ENCODE peak calls at places on chromosomes 11 and 22, in seven cellular contexts. One of them, this sample, is unnamed. For H3K36me3, the result is how much of the 10 kb centered on the place peaks cover.

GRCh38 chr11:2774173-2775082 is 74.6 kb upstream of the KCNQ1OT1 start:
- DNase-seq in spleen: peak
- DNase-seq in endothelial cell of umbilical vein: no peak
- DNase-seq in breast epithelium: peak
- DNase-seq in sigmoid colon: no peak
- DNase-seq in HCT116: no peak
- DNase-seq in esophagus muscularis mucosa: peak
- DNase-seq in this sample: peak

GRCh38 chr11:126317681-126318641 is 14.1 kb downstream of the DCPS start:
- DNase-seq in spleen: peak
- DNase-seq in endothelial cell of umbilical vein: no peak
- DNase-seq in breast epithelium: peak
- DNase-seq in sigmoid colon: peak
- DNase-seq in HCT116: no peak
- DNase-seq in esophagus muscularis mucosa: peak
- DNase-seq in this sample: peak

GRCh38 chr11:102111787-102112653 is 1.8 kb downstream of the YAP1 start:
- DNase-seq in spleen: no peak
- DNase-seq in endothelial cell of umbilical vein: peak
- DNase-seq in breast epithelium: no peak
- DNase-seq in sigmoid colon: peak
- DNase-seq in HCT116: peak
- DNase-seq in esophagus muscularis mucosa: no peak
- DNase-seq in this sample: no peak

GRCh38 chr11:18668131-18668530 is 30.4 kb upstream of the TMEM86A start:
- DNase-seq in spleen: no peak
- DNase-seq in endothelial cell of umbilical vein: no peak
- DNase-seq in breast epithelium: no peak
- DNase-seq in sigmoid colon: no peak
- DNase-seq in HCT116: no peak
- DNase-seq in esophagus muscularis mucosa: no peak
- DNase-seq in this sample: no peak

GRCh38 chr22:43110927-43111623 is 525 bp downstream of the BIK start:
- DNase-seq in spleen: peak
- DNase-seq in endothelial cell of umbilical vein: no peak
- DNase-seq in breast epithelium: peak
- DNase-seq in sigmoid colon: no peak
- DNase-seq in HCT116: no peak
- DNase-seq in esophagus muscularis mucosa: no peak
- DNase-seq in this sample: no peak

GRCh38 chr11:813440-814096 is 3.8 kb downstream of the RPLP2 start:
- DNase-seq in spleen: no peak
- DNase-seq in endothelial cell of umbilical vein: no peak
- DNase-seq in breast epithelium: no peak
- DNase-seq in sigmoid colon: no peak
- DNase-seq in HCT116: no peak
- DNase-seq in esophagus muscularis mucosa: no peak
- DNase-seq in this sample: no peak

GRCh38 chr11:119144825-119145476 is 3.9 kb upstream of the ABCG4 start:
- DNase-seq in spleen: no peak
- DNase-seq in endothelial cell of umbilical vein: peak
- DNase-seq in breast epithelium: peak
- DNase-seq in sigmoid colon: no peak
- DNase-seq in HCT116: peak
- DNase-seq in esophagus muscularis mucosa: no peak
- DNase-seq in this sample: no peak

GRCh38 chr22:48574776-48575566 is 1252.7 kb downstream of the BRD1 start:
- DNase-seq in spleen: no peak
- DNase-seq in endothelial cell of umbilical vein: no peak
- DNase-seq in breast epithelium: peak
- DNase-seq in sigmoid colon: no peak
- DNase-seq in HCT116: no peak
- DNase-seq in esophagus muscularis mucosa: no peak
- DNase-seq in this sample: no peak

GRCh38 chr11:108226036-108226435 is 3.2 kb downstream of the ATM start:
- DNase-seq in spleen: no peak
- DNase-seq in endothelial cell of umbilical vein: no peak
- DNase-seq in breast epithelium: no peak
- DNase-seq in sigmoid colon: no peak
- DNase-seq in HCT116: no peak
- DNase-seq in esophagus muscularis mucosa: no peak
- DNase-seq in this sample: no peak

GRCh38 chr22:22080270-22080669 is 97.7 kb upstream of the TOP3B start:
- DNase-seq in spleen: no peak
- DNase-seq in endothelial cell of umbilical vein: no peak
- DNase-seq in breast epithelium: no peak
- DNase-seq in sigmoid colon: no peak
- DNase-seq in HCT116: no peak
- DNase-seq in esophagus muscularis mucosa: peak
- DNase-seq in this sample: no peak

GRCh38 chr22:46796566-46797195 is 34.2 kb downstream of the TBC1D22A start:
- DNase-seq in spleen: peak
- DNase-seq in endothelial cell of umbilical vein: no peak
- DNase-seq in breast epithelium: no peak
- DNase-seq in sigmoid colon: peak
- DNase-seq in HCT116: no peak
- DNase-seq in esophagus muscularis mucosa: no peak
- DNase-seq in this sample: no peak

GRCh38 chr11:6604081-6604626 is 580 bp downstream of the ILK start:
- DNase-seq in spleen: peak
- DNase-seq in endothelial cell of umbilical vein: peak
- DNase-seq in breast epithelium: no peak
- DNase-seq in sigmoid colon: peak
- DNase-seq in HCT116: no peak
- DNase-seq in esophagus muscularis mucosa: peak
- DNase-seq in this sample: no peak
- TF ChIP-seq POLR2A in spleen: no peak
- TF ChIP-seq POLR2A in endothelial cell of umbilical vein: no peak
- TF ChIP-seq POLR2A in breast epithelium: no peak
- TF ChIP-seq POLR2A in sigmoid colon: peak
- TF ChIP-seq POLR2A in HCT116: no peak
- TF ChIP-seq POLR2A in esophagus muscularis mucosa: no peak
- TF ChIP-seq POLR2A in this sample: no peak

DNA sequence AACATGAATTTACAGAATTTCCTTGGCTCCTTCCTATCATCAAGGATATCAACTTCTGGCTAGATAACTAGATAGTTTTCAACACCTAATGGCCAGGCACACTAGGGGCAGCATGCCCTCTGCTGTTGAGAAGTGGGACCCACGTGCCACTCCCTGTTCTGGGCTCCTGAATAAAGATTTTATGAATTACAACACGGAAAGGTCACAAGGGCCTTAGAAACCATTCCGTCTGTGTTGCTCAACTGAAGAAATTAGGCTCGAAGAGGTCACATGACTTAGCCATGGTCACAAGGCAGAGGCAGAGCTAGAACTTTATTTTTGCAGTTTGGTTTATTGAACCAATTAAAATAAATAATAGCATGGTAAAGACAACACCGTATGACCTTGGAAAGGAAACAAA is 36.0 kb downstream of the PRCP start:
- DNase-seq in spleen: peak
- DNase-seq in endothelial cell of umbilical vein: peak
- DNase-seq in breast epithelium: peak
- DNase-seq in sigmoid colon: peak
- DNase-seq in HCT116: peak
- DNase-seq in esophagus muscularis mucosa: no peak
- DNase-seq in this sample: no peak
- TF ChIP-seq POLR2AphosphoS5 in spleen: no peak
- TF ChIP-seq POLR2AphosphoS5 in endothelial cell of umbilical vein: no peak
- TF ChIP-seq POLR2AphosphoS5 in breast epithelium: peak
- TF ChIP-seq POLR2AphosphoS5 in sigmoid colon: no peak
- TF ChIP-seq POLR2AphosphoS5 in HCT116: no peak
- TF ChIP-seq POLR2AphosphoS5 in esophagus muscularis mucosa: peak
- TF ChIP-seq POLR2AphosphoS5 in this sample: peak

DNA sequence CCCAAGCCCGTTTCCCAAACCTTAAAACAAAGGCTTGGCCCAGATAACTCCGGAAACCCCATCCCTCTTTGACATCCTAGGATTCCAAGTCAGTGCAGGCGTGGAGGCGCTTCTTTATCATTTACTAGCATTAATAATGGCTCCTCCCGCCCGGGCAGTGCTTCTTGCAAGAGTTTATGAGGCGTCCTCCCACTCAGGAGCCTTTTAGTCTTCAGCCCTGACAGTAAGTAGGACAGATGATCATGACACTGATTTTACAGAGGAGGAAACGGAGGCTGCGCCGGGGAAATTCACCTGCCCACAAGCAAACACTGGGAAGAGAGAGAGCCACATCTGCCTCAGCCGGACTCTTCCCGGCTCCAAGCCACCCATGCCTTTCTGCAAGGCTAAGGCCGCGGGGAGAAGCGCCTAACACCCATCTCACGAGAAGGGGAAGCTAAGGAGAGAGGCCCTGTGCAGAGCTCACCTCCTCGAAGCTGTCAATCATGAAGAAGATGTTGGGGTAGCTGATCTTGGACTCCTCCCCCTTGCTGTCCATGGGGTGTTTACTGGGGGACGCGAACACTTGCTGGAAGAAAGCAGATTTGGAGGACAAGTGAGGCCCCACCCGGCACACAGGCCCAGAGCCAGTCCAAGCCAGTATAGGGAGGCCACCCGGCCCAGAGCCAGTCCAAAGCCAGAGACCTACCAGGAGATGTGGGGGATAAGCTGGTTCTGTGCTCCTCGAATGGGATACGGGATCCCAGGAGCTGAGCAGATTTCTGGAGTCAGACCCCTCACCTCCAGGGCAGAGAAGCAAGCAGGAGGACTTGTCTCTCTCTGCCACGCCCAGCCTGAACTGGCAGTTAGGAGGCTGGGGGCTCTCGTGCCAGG is 35.7 kb downstream of the KIAA0930 start:
- DNase-seq in spleen: peak
- DNase-seq in endothelial cell of umbilical vein: no peak
- DNase-seq in breast epithelium: no peak
- DNase-seq in sigmoid colon: peak
- DNase-seq in HCT116: no peak
- DNase-seq in esophagus muscularis mucosa: no peak
- DNase-seq in this sample: no peak
- H3K36me3 ChIP-seq in spleen: under half
- H3K36me3 ChIP-seq in endothelial cell of umbilical vein: under half
- H3K36me3 ChIP-seq in breast epithelium: under half
- H3K36me3 ChIP-seq in sigmoid colon: half or more
- H3K36me3 ChIP-seq in HCT116: under half
- H3K36me3 ChIP-seq in esophagus muscularis mucosa: under half
- H3K36me3 ChIP-seq in this sample: half or more

GRCh38 chr11:73423506-73423905 is 47.3 kb downstream of the RELT start:
- DNase-seq in spleen: no peak
- DNase-seq in endothelial cell of umbilical vein: no peak
- DNase-seq in breast epithelium: no peak
- DNase-seq in sigmoid colon: no peak
- DNase-seq in HCT116: no peak
- DNase-seq in esophagus muscularis mucosa: no peak
- DNase-seq in this sample: no peak
- TF ChIP-seq POLR2A in spleen: no peak
- TF ChIP-seq POLR2A in endothelial cell of umbilical vein: no peak
- TF ChIP-seq POLR2A in breast epithelium: no peak
- TF ChIP-seq POLR2A in sigmoid colon: no peak
- TF ChIP-seq POLR2A in HCT116: no peak
- TF ChIP-seq POLR2A in esophagus muscularis mucosa: no peak
- TF ChIP-seq POLR2A in this sample: no peak

DNA sequence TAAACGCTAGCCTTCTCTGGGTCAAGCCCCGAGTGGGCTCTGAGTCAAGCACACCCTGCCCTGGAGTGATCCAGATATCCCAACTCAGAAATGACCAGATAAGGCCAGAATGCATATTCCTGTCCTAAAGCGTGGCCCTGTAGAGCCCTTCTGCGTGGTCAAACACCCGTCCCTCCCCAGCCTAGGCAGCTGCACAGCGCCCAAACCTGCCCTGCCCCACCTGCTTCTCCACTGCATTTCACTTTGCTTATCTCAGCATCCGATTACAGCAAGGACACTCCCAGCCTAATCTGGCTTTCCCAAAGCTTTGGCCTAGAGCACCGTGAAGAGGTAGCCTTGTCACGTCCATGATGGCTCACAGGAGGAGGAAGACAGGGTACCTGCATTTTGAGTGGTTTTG is 11.9 kb upstream of the TMPRSS4 start:
- DNase-seq in spleen: peak
- DNase-seq in endothelial cell of umbilical vein: no peak
- DNase-seq in breast epithelium: no peak
- DNase-seq in sigmoid colon: no peak
- DNase-seq in HCT116: no peak
- DNase-seq in esophagus muscularis mucosa: no peak
- DNase-seq in this sample: peak
- TF ChIP-seq POLR2AphosphoS5 in spleen: no peak
- TF ChIP-seq POLR2AphosphoS5 in endothelial cell of umbilical vein: no peak
- TF ChIP-seq POLR2AphosphoS5 in breast epithelium: no peak
- TF ChIP-seq POLR2AphosphoS5 in sigmoid colon: no peak
- TF ChIP-seq POLR2AphosphoS5 in HCT116: no peak
- TF ChIP-seq POLR2AphosphoS5 in esophagus muscularis mucosa: no peak
- TF ChIP-seq POLR2AphosphoS5 in this sample: no peak

GRCh38 chr11:133541331-133542095 is 9.2 kb upstream of the OPCML start:
- DNase-seq in spleen: no peak
- DNase-seq in endothelial cell of umbilical vein: no peak
- DNase-seq in breast epithelium: no peak
- DNase-seq in sigmoid colon: no peak
- DNase-seq in HCT116: no peak
- DNase-seq in esophagus muscularis mucosa: no peak
- DNase-seq in this sample: no peak

GRCh38 chr11:133531971-133532651 is at the start of gene OPCML:
- DNase-seq in spleen: no peak
- DNase-seq in endothelial cell of umbilical vein: no peak
- DNase-seq in breast epithelium: no peak
- DNase-seq in sigmoid colon: no peak
- DNase-seq in HCT116: no peak
- DNase-seq in esophagus muscularis mucosa: no peak
- DNase-seq in this sample: no peak

GRCh38 chr11:133531450-133531849 is 851 bp downstream of the OPCML start:
- DNase-seq in spleen: no peak
- DNase-seq in endothelial cell of umbilical vein: no peak
- DNase-seq in breast epithelium: no peak
- DNase-seq in sigmoid colon: no peak
- DNase-seq in HCT116: no peak
- DNase-seq in esophagus muscularis mucosa: no peak
- DNase-seq in this sample: no peak

GRCh38 chr11:133533205-133533604 is 904 bp upstream of the OPCML start:
- DNase-seq in spleen: no peak
- DNase-seq in endothelial cell of umbilical vein: no peak
- DNase-seq in breast epithelium: no peak
- DNase-seq in sigmoid colon: no peak
- DNase-seq in HCT116: no peak
- DNase-seq in esophagus muscularis mucosa: no peak
- DNase-seq in this sample: no peak

GRCh38 chr11:133536198-133536597 is 3.9 kb upstream of the OPCML start:
- DNase-seq in spleen: no peak
- DNase-seq in endothelial cell of umbilical vein: no peak
- DNase-seq in breast epithelium: no peak
- DNase-seq in sigmoid colon: no peak
- DNase-seq in HCT116: no peak
- DNase-seq in esophagus muscularis mucosa: no peak
- DNase-seq in this sample: no peak
- H3K36me3 ChIP-seq in spleen: under half
- H3K36me3 ChIP-seq in endothelial cell of umbilical vein: under half
- H3K36me3 ChIP-seq in breast epithelium: under half
- H3K36me3 ChIP-seq in sigmoid colon: under half
- H3K36me3 ChIP-seq in HCT116: under half
- H3K36me3 ChIP-seq in esophagus muscularis mucosa: under half
- H3K36me3 ChIP-seq in this sample: under half

GRCh38 chr22:37254867-37255233 is 10.8 kb upstream of the RAC2 start:
- DNase-seq in spleen: no peak
- DNase-seq in endothelial cell of umbilical vein: peak
- DNase-seq in breast epithelium: no peak
- DNase-seq in sigmoid colon: no peak
- DNase-seq in HCT116: no peak
- DNase-seq in esophagus muscularis mucosa: no peak
- DNase-seq in this sample: no peak
- TF ChIP-seq POLR2A in spleen: no peak
- TF ChIP-seq POLR2A in endothelial cell of umbilical vein: no peak
- TF ChIP-seq POLR2A in breast epithelium: no peak
- TF ChIP-seq POLR2A in sigmoid colon: no peak
- TF ChIP-seq POLR2A in HCT116: no peak
- TF ChIP-seq POLR2A in esophagus muscularis mucosa: no peak
- TF ChIP-seq POLR2A in this sample: no peak

This sample was measured in suprapubic skin.